ENCODE peak calls at places on chromosomes 16 and 17, in nine cellular contexts. V, C, X, P, D, U, R, B and Q are unnamed samples.

GRCh38 chr17:35578929-35579448 is 618 bp upstream of the PEX12 start:
- DNase-seq in R (no peak), P (no peak), U (no peak), X (no peak), V (no peak), D (no peak), C (no peak), B (no peak), Q (no peak)

GRCh38 chr16:88977028-88977844 is at the start of gene CBFA2T3:
- DNase-seq in P (no peak), R (no peak), V (no peak), C (no peak), U (no peak), B (peak; percentile 55), X (peak; percentile 56), D (no peak), Q (no peak)

GRCh38 chr16:75305364-75306101 is 54.1 kb upstream of the BCAR1 start:
- DNase-seq in X (peak; percentile 78), U (peak; percentile 100), V (peak; percentile 71), D (peak; percentile 56), B (peak; percentile 77), C (peak; percentile 75), P (peak; percentile 56), R (no peak), Q (no peak)

GRCh38 chr17:76561332-76561731 is 21.5 kb downstream of the PRCD start:
- DNase-seq in P (no peak), D (no peak), V (no peak), R (no peak), C (no peak), U (peak; percentile 5), X (no peak), B (no peak), Q (no peak)

GRCh38 chr16:86554917-86555762 is at the start of gene MTHFSD:
- DNase-seq in V (peak; percentile 74), R (peak; percentile 93), P (peak; percentile 81), D (peak; percentile 98), B (peak; percentile 94), U (peak; percentile 95), C (peak; percentile 95), X (peak; percentile 94), Q (peak; percentile 94)

GRCh38 chr16:31695667-31696066 is 168.0 kb downstream of the AHSP start:
- DNase-seq in P (no peak), X (no peak), U (no peak), B (no peak), R (no peak), D (peak; percentile 54), C (peak; percentile 66), V (no peak), Q (peak; percentile 89)

GRCh38 chr17:83171661-83172060 is 92.3 kb downstream of the METRNL start:
- DNase-seq in C (no peak), B (no peak), D (no peak), U (peak; percentile 83), P (no peak), X (no peak), V (no peak), R (no peak), Q (no peak)

GRCh38 chr16:3866703-3867431 is 13.6 kb downstream of the CREBBP start:
- DNase-seq in V (no peak), D (no peak), B (no peak), P (no peak), C (no peak), U (peak; percentile 48), R (no peak), X (no peak), Q (no peak)

GRCh38 chr16:81539009-81539820 is 94.6 kb downstream of the CMIP start:
- DNase-seq in V (no peak), U (peak; percentile 43), B (peak; percentile 39), P (no peak), D (no peak), R (no peak), C (no peak), X (no peak), Q (no peak)

GRCh38 chr16:52976539-52977167 is 76.0 kb downstream of the CHD9NB start:
- DNase-seq in R (peak; percentile 64), X (no peak), C (no peak), B (no peak), U (peak; percentile 50), D (peak; percentile 42), V (no peak), P (no peak), Q (no peak)

GRCh38 chr17:55259684-55260111 is 5.1 kb upstream of the HLF start:
- DNase-seq in V (no peak), C (no peak), D (no peak), X (no peak), P (no peak), R (no peak), B (no peak), U (no peak), Q (no peak)

GRCh38 chr16:55571-56136 is 2.0 kb downstream of the SNRNP25 start:
- DNase-seq in V (no peak), D (no peak), C (no peak), R (no peak), B (no peak), X (no peak), U (no peak), P (no peak), Q (no peak)

GRCh38 chr17:71409712-71410111 is 711.1 kb upstream of the SOX9 start:
- DNase-seq in P (no peak), R (no peak), X (no peak), D (no peak), U (peak; percentile 91), B (no peak), C (no peak), V (no peak), Q (no peak)

GRCh38 chr17:68693466-68693865 is 92.3 kb upstream of the FAM20A start:
- DNase-seq in B (no peak), U (no peak), R (no peak), V (no peak), C (no peak), D (no peak), X (no peak), P (no peak), Q (no peak)

GRCh38 chr17:31550389-31551056 is 159.0 kb downstream of the RAB11FIP4 start:
- DNase-seq in C (no peak), P (no peak), B (no peak), V (no peak), D (no peak), X (no peak), U (peak; percentile 59), R (no peak), Q (no peak)

GRCh38 chr16:10511829-10512228 is 68.6 kb downstream of the EMP2 start:
- DNase-seq in D (no peak), U (no peak), B (no peak), C (no peak), V (no peak), R (no peak), P (no peak), X (no peak), Q (no peak)

GRCh38 chr16:89504061-89504460 is 4.1 kb upstream of the SPG7 start:
- DNase-seq in X (no peak), P (no peak), V (no peak), C (no peak), R (no peak), B (no peak), D (no peak), U (no peak), Q (no peak)

GRCh38 chr16:56684256-56684925 is 2.1 kb downstream of the MT1X start:
- DNase-seq in R (no peak), U (no peak), X (no peak), D (no peak), B (no peak), V (no peak), C (no peak), P (no peak), Q (no peak)

GRCh38 chr17:32100971-32101631 is 41.2 kb upstream of the RHOT1 start:
- DNase-seq in X (peak; percentile 87), P (peak; percentile 94), C (no peak), D (no peak), U (no peak), B (no peak), V (no peak), R (no peak), Q (no peak)

GRCh38 chr16:9966569-9967157 is 215.6 kb downstream of the GRIN2A start:
- DNase-seq in D (peak; percentile 28), B (no peak), P (no peak), V (peak; percentile 86), C (peak; percentile 11), R (no peak), X (no peak), U (peak; percentile 4), Q (no peak)

GRCh38 chr17:917391-917811 is 62.2 kb downstream of the NXN start:
- DNase-seq in U (peak; percentile 39), C (no peak), P (no peak), X (no peak), R (no peak), D (no peak), V (no peak), B (no peak), Q (no peak)

GRCh38 chr17:1413281-1413791 is 13.3 kb upstream of the YWHAE start:
- DNase-seq in B (no peak), C (no peak), U (peak; percentile 73), X (peak; percentile 89), V (no peak), R (no peak), D (no peak), P (peak; percentile 50), Q (no peak)

GRCh38 chr16:2838928-2839327 is 8.8 kb downstream of the ZG16B start:
- DNase-seq in U (peak; percentile 94), X (peak; percentile 79), B (peak; percentile 85), R (peak; percentile 93), C (peak; percentile 69), D (peak; percentile 82), P (peak; percentile 22), V (no peak), Q (peak; percentile 51)

GRCh38 chr16:17346774-17347569 is 123.8 kb downstream of the XYLT1 start:
- DNase-seq in D (peak; percentile 38), V (peak; percentile 48), C (peak; percentile 72), U (no peak), B (no peak), X (no peak), P (no peak), R (no peak), Q (no peak)

GRCh38 chr16:64362193-64362592 is 759.7 kb downstream of the CDH11 start:
- DNase-seq in D (no peak), V (no peak), X (no peak), U (peak; percentile 72), C (no peak), P (no peak), B (no peak), R (no peak), Q (no peak)

GRCh38 chr16:86462334-86463084 is 47.8 kb upstream of the FOXF1 start:
- DNase-seq in C (no peak), D (no peak), R (no peak), V (no peak), P (no peak), B (no peak), U (no peak), X (no peak), Q (no peak)

GRCh38 chr17:73748521-73748920 is 104.3 kb upstream of the SDK2 start:
- DNase-seq in B (no peak), X (no peak), D (no peak), R (no peak), P (peak; percentile 94), V (no peak), C (no peak), U (no peak), Q (no peak)

GRCh38 chr16:57045694-57046381 is 46.5 kb upstream of the CPNE2 start:
- DNase-seq in V (peak; percentile 55), B (peak; percentile 72), X (peak; percentile 32), D (peak; percentile 66), C (peak; percentile 60), R (peak; percentile 84), P (no peak), U (peak; percentile 75), Q (no peak)

GRCh38 chr17:75087558-75088453 is at the start of gene SLC16A5:
- DNase-seq in C (peak; percentile 39), P (no peak), V (no peak), X (peak; percentile 85), D (peak; percentile 66), R (peak; percentile 98), U (peak; percentile 74), B (peak; percentile 95), Q (peak; percentile 29)

GRCh38 chr16:81823111-81823510 is 44.0 kb downstream of the PLCG2 start:
- DNase-seq in D (peak; percentile 44), C (no peak), B (peak; percentile 48), V (no peak), R (no peak), X (peak; percentile 39), P (no peak), U (no peak), Q (no peak)

GRCh38 chr17:50129946-50130777 is at the start of gene SAMD14:
- DNase-seq in C (peak; percentile 47), D (peak; percentile 86), P (no peak), B (peak; percentile 19), U (peak; percentile 67), V (no peak), R (peak; percentile 59), X (no peak), Q (peak; percentile 53)